ENCODE peak calls at places on chromosome 11, in seven cellular contexts. One of them, this sample, is unnamed.

GRCh38 chr11:126332221-126332711 is 23.2 kb upstream of the ST3GAL4 start:
- DNase-seq in sigmoid colon: no peak
- DNase-seq in fibroblast of lung: peak
- DNase-seq in endodermal cell: no peak
- DNase-seq in RWPE1: peak
- DNase-seq in right lobe of liver: peak
- DNase-seq in brain microvascular endothelial cell: peak
- DNase-seq in this sample: peak

GRCh38 chr11:8731647-8732188 is 49.1 kb downstream of the RPL27A start:
- DNase-seq in sigmoid colon: no peak
- DNase-seq in fibroblast of lung: no peak
- DNase-seq in endodermal cell: no peak
- DNase-seq in RWPE1: no peak
- DNase-seq in right lobe of liver: no peak
- DNase-seq in brain microvascular endothelial cell: no peak
- DNase-seq in this sample: no peak

GRCh38 chr11:62171261-62171723 is 18.7 kb upstream of the SCGB1D1 start:
- DNase-seq in sigmoid colon: peak
- DNase-seq in fibroblast of lung: peak
- DNase-seq in endodermal cell: peak
- DNase-seq in RWPE1: peak
- DNase-seq in right lobe of liver: peak
- DNase-seq in brain microvascular endothelial cell: peak
- DNase-seq in this sample: no peak

GRCh38 chr11:45885921-45886721 is 670 bp downstream of the MAPK8IP1 start:
- DNase-seq in sigmoid colon: no peak
- DNase-seq in fibroblast of lung: no peak
- DNase-seq in endodermal cell: peak
- DNase-seq in RWPE1: no peak
- DNase-seq in right lobe of liver: no peak
- DNase-seq in brain microvascular endothelial cell: no peak
- DNase-seq in this sample: no peak

GRCh38 chr11:36214484-36214883 is 74.7 kb downstream of the COMMD9 start:
- DNase-seq in sigmoid colon: no peak
- DNase-seq in fibroblast of lung: no peak
- DNase-seq in endodermal cell: no peak
- DNase-seq in RWPE1: peak
- DNase-seq in right lobe of liver: no peak
- DNase-seq in brain microvascular endothelial cell: no peak
- DNase-seq in this sample: no peak

GRCh38 chr11:90753546-90753945 is 530.7 kb upstream of the CHORDC1 start:
- DNase-seq in sigmoid colon: no peak
- DNase-seq in fibroblast of lung: no peak
- DNase-seq in endodermal cell: no peak
- DNase-seq in RWPE1: no peak
- DNase-seq in right lobe of liver: no peak
- DNase-seq in brain microvascular endothelial cell: peak
- DNase-seq in this sample: no peak

GRCh38 chr11:64918056-64918455 is 1.0 kb upstream of the ATG2A start:
- DNase-seq in sigmoid colon: peak
- DNase-seq in fibroblast of lung: peak
- DNase-seq in endodermal cell: no peak
- DNase-seq in RWPE1: no peak
- DNase-seq in right lobe of liver: no peak
- DNase-seq in brain microvascular endothelial cell: peak
- DNase-seq in this sample: no peak

GRCh38 chr11:61279934-61280656 is 15.0 kb downstream of the VWCE start:
- DNase-seq in sigmoid colon: no peak
- DNase-seq in fibroblast of lung: no peak
- DNase-seq in endodermal cell: peak
- DNase-seq in RWPE1: peak
- DNase-seq in right lobe of liver: peak
- DNase-seq in brain microvascular endothelial cell: no peak
- DNase-seq in this sample: no peak

GRCh38 chr11:59216654-59217640 is 4.2 kb upstream of the MPEG1 start:
- DNase-seq in sigmoid colon: peak
- DNase-seq in fibroblast of lung: peak
- DNase-seq in endodermal cell: no peak
- DNase-seq in RWPE1: peak
- DNase-seq in right lobe of liver: no peak
- DNase-seq in brain microvascular endothelial cell: no peak
- DNase-seq in this sample: no peak

GRCh38 chr11:87574193-87574592 is 536.5 kb downstream of the TMEM135 start:
- DNase-seq in sigmoid colon: no peak
- DNase-seq in fibroblast of lung: no peak
- DNase-seq in endodermal cell: no peak
- DNase-seq in RWPE1: no peak
- DNase-seq in right lobe of liver: no peak
- DNase-seq in brain microvascular endothelial cell: no peak
- DNase-seq in this sample: no peak

GRCh38 chr11:122895591-122895990 is 13.0 kb downstream of the JHY start:
- DNase-seq in sigmoid colon: no peak
- DNase-seq in fibroblast of lung: no peak
- DNase-seq in endodermal cell: no peak
- DNase-seq in RWPE1: no peak
- DNase-seq in right lobe of liver: no peak
- DNase-seq in brain microvascular endothelial cell: no peak
- DNase-seq in this sample: no peak

GRCh38 chr11:66258473-66258893 is 10.0 kb upstream of the RAB1B start:
- DNase-seq in sigmoid colon: no peak
- DNase-seq in fibroblast of lung: no peak
- DNase-seq in endodermal cell: no peak
- DNase-seq in RWPE1: no peak
- DNase-seq in right lobe of liver: no peak
- DNase-seq in brain microvascular endothelial cell: no peak
- DNase-seq in this sample: no peak

GRCh38 chr11:61726775-61727174 is 25.7 kb upstream of the MYRF start:
- DNase-seq in sigmoid colon: no peak
- DNase-seq in fibroblast of lung: no peak
- DNase-seq in endodermal cell: no peak
- DNase-seq in RWPE1: no peak
- DNase-seq in right lobe of liver: no peak
- DNase-seq in brain microvascular endothelial cell: no peak
- DNase-seq in this sample: no peak

GRCh38 chr11:92978226-92979111 is 9.0 kb downstream of the MTNR1B start:
- DNase-seq in sigmoid colon: no peak
- DNase-seq in fibroblast of lung: peak
- DNase-seq in endodermal cell: no peak
- DNase-seq in RWPE1: no peak
- DNase-seq in right lobe of liver: no peak
- DNase-seq in brain microvascular endothelial cell: no peak
- DNase-seq in this sample: no peak

GRCh38 chr11:115364892-115365291 is 139.3 kb downstream of the CADM1 start:
- DNase-seq in sigmoid colon: no peak
- DNase-seq in fibroblast of lung: no peak
- DNase-seq in endodermal cell: no peak
- DNase-seq in RWPE1: no peak
- DNase-seq in right lobe of liver: no peak
- DNase-seq in brain microvascular endothelial cell: no peak
- DNase-seq in this sample: no peak

GRCh38 chr11:121282376-121282775 is 10.2 kb upstream of the SC5D start:
- DNase-seq in sigmoid colon: no peak
- DNase-seq in fibroblast of lung: no peak
- DNase-seq in endodermal cell: no peak
- DNase-seq in RWPE1: no peak
- DNase-seq in right lobe of liver: no peak
- DNase-seq in brain microvascular endothelial cell: no peak
- DNase-seq in this sample: no peak

GRCh38 chr11:67373916-67374570 is 645 bp upstream of the CLCF1 start:
- DNase-seq in sigmoid colon: peak
- DNase-seq in fibroblast of lung: peak
- DNase-seq in endodermal cell: peak
- DNase-seq in RWPE1: peak
- DNase-seq in right lobe of liver: peak
- DNase-seq in brain microvascular endothelial cell: peak
- DNase-seq in this sample: peak

GRCh38 chr11:9616858-9617257 is 43.4 kb downstream of the WEE1 start:
- DNase-seq in sigmoid colon: peak
- DNase-seq in fibroblast of lung: peak
- DNase-seq in endodermal cell: no peak
- DNase-seq in RWPE1: no peak
- DNase-seq in right lobe of liver: no peak
- DNase-seq in brain microvascular endothelial cell: no peak
- DNase-seq in this sample: no peak

GRCh38 chr11:123302751-123303195 is 107.7 kb upstream of the CLMP start:
- DNase-seq in sigmoid colon: no peak
- DNase-seq in fibroblast of lung: peak
- DNase-seq in endodermal cell: peak
- DNase-seq in RWPE1: no peak
- DNase-seq in right lobe of liver: no peak
- DNase-seq in brain microvascular endothelial cell: peak
- DNase-seq in this sample: no peak

GRCh38 chr11:65386307-65387081 is at the start of gene FRMD8:
- DNase-seq in sigmoid colon: peak
- DNase-seq in fibroblast of lung: peak
- DNase-seq in endodermal cell: peak
- DNase-seq in RWPE1: peak
- DNase-seq in right lobe of liver: peak
- DNase-seq in brain microvascular endothelial cell: peak
- DNase-seq in this sample: peak

GRCh38 chr11:112086422-112087191 is at the start of the genes SDHD and TIMM8B:
- DNase-seq in sigmoid colon: peak
- DNase-seq in fibroblast of lung: peak
- DNase-seq in endodermal cell: peak
- DNase-seq in RWPE1: peak
- DNase-seq in right lobe of liver: peak
- DNase-seq in brain microvascular endothelial cell: peak
- DNase-seq in this sample: peak
- TF ChIP-seq CTCF in sigmoid colon: peak
- TF ChIP-seq CTCF in fibroblast of lung: peak
- TF ChIP-seq CTCF in endodermal cell: peak
- TF ChIP-seq CTCF in RWPE1: no peak
- TF ChIP-seq CTCF in right lobe of liver: peak
- TF ChIP-seq CTCF in brain microvascular endothelial cell: peak
- TF ChIP-seq CTCF in this sample: peak

DNA sequence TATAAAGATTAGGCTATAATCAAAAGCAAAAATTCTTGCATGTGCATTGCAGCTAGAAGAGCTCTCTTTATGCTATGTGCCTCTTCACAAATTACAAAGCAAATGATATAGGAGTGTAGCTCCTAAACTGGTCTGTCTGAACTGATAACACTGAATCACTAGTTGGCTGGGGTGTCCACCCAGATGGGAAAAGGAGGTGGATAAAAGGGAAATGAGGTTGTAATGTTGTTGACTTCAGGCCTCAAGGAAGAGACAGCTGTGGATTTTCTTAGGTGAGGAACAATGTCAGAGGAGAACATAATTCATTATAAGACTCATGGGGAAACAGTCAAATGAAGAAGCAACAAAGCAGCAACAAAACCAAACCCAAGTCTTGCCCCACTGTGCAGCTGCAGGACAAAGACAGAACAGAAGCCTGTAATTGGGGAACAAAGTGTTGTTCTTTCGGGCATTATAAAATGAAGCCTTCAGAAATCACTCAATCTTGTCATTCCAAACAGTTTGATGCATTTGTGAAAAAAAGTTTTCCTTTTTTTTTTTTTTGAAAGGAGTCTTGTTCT is 130.1 kb upstream of the DDI1 start:
- DNase-seq in sigmoid colon: no peak
- DNase-seq in fibroblast of lung: no peak
- DNase-seq in endodermal cell: no peak
- DNase-seq in RWPE1: no peak
- DNase-seq in right lobe of liver: no peak
- DNase-seq in brain microvascular endothelial cell: no peak
- DNase-seq in this sample: no peak
- H3K27ac ChIP-seq in sigmoid colon: no peak
- H3K27ac ChIP-seq in fibroblast of lung: no peak
- H3K27ac ChIP-seq in endodermal cell: no peak
- H3K27ac ChIP-seq in RWPE1: no peak
- H3K27ac ChIP-seq in right lobe of liver: no peak
- H3K27ac ChIP-seq in brain microvascular endothelial cell: no peak
- H3K27ac ChIP-seq in this sample: no peak

DNA sequence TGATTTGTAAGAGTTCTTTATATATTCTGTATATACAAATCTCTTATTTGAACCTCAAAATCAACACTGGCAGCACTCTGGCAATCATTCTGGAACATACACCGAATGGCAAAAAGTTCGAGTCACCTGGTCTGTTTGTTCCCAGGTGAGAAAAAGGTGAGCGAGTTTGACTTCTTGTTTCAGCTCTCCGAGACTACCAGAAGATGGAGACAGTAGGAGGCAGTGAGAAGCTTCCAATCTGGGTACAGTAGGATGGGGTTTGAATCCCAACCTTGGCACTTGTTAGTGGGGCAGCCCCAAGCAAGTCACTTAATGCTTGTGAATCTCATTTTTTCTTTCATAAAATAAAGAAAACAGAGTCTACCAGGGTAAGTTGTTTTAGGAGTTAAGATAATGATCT is 76.4 kb downstream of the C2CD3 start:
- DNase-seq in sigmoid colon: no peak
- DNase-seq in fibroblast of lung: no peak
- DNase-seq in endodermal cell: peak
- DNase-seq in RWPE1: no peak
- DNase-seq in right lobe of liver: no peak
- DNase-seq in brain microvascular endothelial cell: no peak
- DNase-seq in this sample: no peak
- TF ChIP-seq CTCF in sigmoid colon: no peak
- TF ChIP-seq CTCF in fibroblast of lung: no peak
- TF ChIP-seq CTCF in endodermal cell: peak
- TF ChIP-seq CTCF in RWPE1: no peak
- TF ChIP-seq CTCF in right lobe of liver: no peak
- TF ChIP-seq CTCF in brain microvascular endothelial cell: no peak
- TF ChIP-seq CTCF in this sample: no peak

GRCh38 chr11:74019104-74019738 is 10.3 kb upstream of the UCP3 start:
- DNase-seq in sigmoid colon: no peak
- DNase-seq in fibroblast of lung: no peak
- DNase-seq in endodermal cell: no peak
- DNase-seq in RWPE1: no peak
- DNase-seq in right lobe of liver: peak
- DNase-seq in brain microvascular endothelial cell: no peak
- DNase-seq in this sample: no peak
- H3K27ac ChIP-seq in sigmoid colon: peak
- H3K27ac ChIP-seq in fibroblast of lung: peak
- H3K27ac ChIP-seq in endodermal cell: no peak
- H3K27ac ChIP-seq in RWPE1: no peak
- H3K27ac ChIP-seq in right lobe of liver: peak
- H3K27ac ChIP-seq in brain microvascular endothelial cell: no peak
- H3K27ac ChIP-seq in this sample: peak

GRCh38 chr11:118142809-118143208 is 9.8 kb downstream of the SCN4B start:
- DNase-seq in sigmoid colon: peak
- DNase-seq in fibroblast of lung: no peak
- DNase-seq in endodermal cell: peak
- DNase-seq in RWPE1: no peak
- DNase-seq in right lobe of liver: peak
- DNase-seq in brain microvascular endothelial cell: no peak
- DNase-seq in this sample: peak
- TF ChIP-seq CTCF in sigmoid colon: no peak
- TF ChIP-seq CTCF in fibroblast of lung: no peak
- TF ChIP-seq CTCF in endodermal cell: no peak
- TF ChIP-seq CTCF in RWPE1: no peak
- TF ChIP-seq CTCF in right lobe of liver: no peak
- TF ChIP-seq CTCF in brain microvascular endothelial cell: no peak
- TF ChIP-seq CTCF in this sample: no peak

This sample was measured in upper lobe of right lung.